ENCODE peak calls at places on chromosome 18, in five cellular contexts. One of them, this sample, is unnamed.

GRCh38 chr18:58054041-58054733 is 10.2 kb downstream of the NEDD4L start:
- DNase-seq in K562: no peak
- DNase-seq in sigmoid colon: no peak
- DNase-seq in transverse colon: no peak
- DNase-seq in HCT116: no peak
- DNase-seq in this sample: no peak

GRCh38 chr18:45910405-45911023 is 56.6 kb downstream of the EPG5 start:
- DNase-seq in K562: peak; percentile 49
- DNase-seq in sigmoid colon: no peak
- DNase-seq in transverse colon: peak; percentile 37
- DNase-seq in HCT116: peak; percentile 36
- DNase-seq in this sample: peak; percentile 61

GRCh38 chr18:58285731-58286130 is 241.7 kb downstream of the NEDD4L start:
- DNase-seq in K562: no peak
- DNase-seq in sigmoid colon: no peak
- DNase-seq in transverse colon: no peak
- DNase-seq in HCT116: no peak
- DNase-seq in this sample: no peak

GRCh38 chr18:3256693-3257626 is 5.0 kb upstream of the MYL12B start:
- DNase-seq in K562: no peak
- DNase-seq in sigmoid colon: no peak
- DNase-seq in transverse colon: no peak
- DNase-seq in HCT116: no peak
- DNase-seq in this sample: no peak

GRCh38 chr18:34219651-34220050 is 5.1 kb downstream of the NOL4 start:
- DNase-seq in K562: no peak
- DNase-seq in sigmoid colon: no peak
- DNase-seq in transverse colon: no peak
- DNase-seq in HCT116: no peak
- DNase-seq in this sample: no peak

GRCh38 chr18:55996726-55997125 is 408.7 kb upstream of the TCF4 start:
- DNase-seq in K562: no peak
- DNase-seq in sigmoid colon: no peak
- DNase-seq in transverse colon: no peak
- DNase-seq in HCT116: no peak
- DNase-seq in this sample: no peak

GRCh38 chr18:69267895-69268294 is 132.8 kb upstream of the DOK6 start:
- DNase-seq in K562: no peak
- DNase-seq in sigmoid colon: no peak
- DNase-seq in transverse colon: no peak
- DNase-seq in HCT116: no peak
- DNase-seq in this sample: no peak

GRCh38 chr18:49168281-49168680 is 217.5 kb upstream of the SMAD7 start:
- DNase-seq in K562: no peak
- DNase-seq in sigmoid colon: no peak
- DNase-seq in transverse colon: no peak
- DNase-seq in HCT116: no peak
- DNase-seq in this sample: no peak

GRCh38 chr18:63409301-63409700 is 13.0 kb downstream of the VPS4B start:
- DNase-seq in K562: no peak
- DNase-seq in sigmoid colon: no peak
- DNase-seq in transverse colon: no peak
- DNase-seq in HCT116: no peak
- DNase-seq in this sample: no peak

GRCh38 chr18:34158881-34159690 is 65.6 kb downstream of the NOL4 start:
- DNase-seq in K562: no peak
- DNase-seq in sigmoid colon: peak; percentile 64
- DNase-seq in transverse colon: no peak
- DNase-seq in HCT116: no peak
- DNase-seq in this sample: no peak

GRCh38 chr18:64311859-64312258 is 163.0 kb upstream of the LINC00305 start:
- DNase-seq in K562: no peak
- DNase-seq in sigmoid colon: no peak
- DNase-seq in transverse colon: no peak
- DNase-seq in HCT116: no peak
- DNase-seq in this sample: no peak

GRCh38 chr18:32267463-32267862 is 77.6 kb downstream of the MEP1B start:
- DNase-seq in K562: no peak
- DNase-seq in sigmoid colon: no peak
- DNase-seq in transverse colon: no peak
- DNase-seq in HCT116: no peak
- DNase-seq in this sample: no peak

GRCh38 chr18:69647695-69648094 is 247.0 kb downstream of the DOK6 start:
- DNase-seq in K562: no peak
- DNase-seq in sigmoid colon: no peak
- DNase-seq in transverse colon: no peak
- DNase-seq in HCT116: no peak
- DNase-seq in this sample: no peak

GRCh38 chr18:5510109-5510846 is 33.5 kb downstream of the EPB41L3 start:
- DNase-seq in K562: no peak
- DNase-seq in sigmoid colon: no peak
- DNase-seq in transverse colon: no peak
- DNase-seq in HCT116: no peak
- DNase-seq in this sample: no peak

GRCh38 chr18:8351173-8351572 is 258.1 kb upstream of the RAB12 start:
- DNase-seq in K562: no peak
- DNase-seq in sigmoid colon: no peak
- DNase-seq in transverse colon: no peak
- DNase-seq in HCT116: no peak
- DNase-seq in this sample: no peak

GRCh38 chr18:11851156-11852047 is at the start of gene CHMP1B:
- DNase-seq in K562: peak; percentile 92
- DNase-seq in sigmoid colon: peak; percentile 99
- DNase-seq in transverse colon: peak; percentile 99
- DNase-seq in HCT116: peak; percentile 92
- DNase-seq in this sample: peak; percentile 97

GRCh38 chr18:11850821-11851155 is 425 bp upstream of the CHMP1B start:
- DNase-seq in K562: no peak
- DNase-seq in sigmoid colon: no peak
- DNase-seq in transverse colon: no peak
- DNase-seq in HCT116: no peak
- DNase-seq in this sample: no peak

GRCh38 chr18:11849279-11849678 is 1.9 kb upstream of the CHMP1B start:
- DNase-seq in K562: no peak
- DNase-seq in sigmoid colon: no peak
- DNase-seq in transverse colon: no peak
- DNase-seq in HCT116: no peak
- DNase-seq in this sample: no peak

GRCh38 chr18:11852048-11852341 is 782 bp downstream of the CHMP1B start:
- DNase-seq in K562: no peak
- DNase-seq in sigmoid colon: no peak
- DNase-seq in transverse colon: no peak
- DNase-seq in HCT116: no peak
- DNase-seq in this sample: no peak

DNA sequence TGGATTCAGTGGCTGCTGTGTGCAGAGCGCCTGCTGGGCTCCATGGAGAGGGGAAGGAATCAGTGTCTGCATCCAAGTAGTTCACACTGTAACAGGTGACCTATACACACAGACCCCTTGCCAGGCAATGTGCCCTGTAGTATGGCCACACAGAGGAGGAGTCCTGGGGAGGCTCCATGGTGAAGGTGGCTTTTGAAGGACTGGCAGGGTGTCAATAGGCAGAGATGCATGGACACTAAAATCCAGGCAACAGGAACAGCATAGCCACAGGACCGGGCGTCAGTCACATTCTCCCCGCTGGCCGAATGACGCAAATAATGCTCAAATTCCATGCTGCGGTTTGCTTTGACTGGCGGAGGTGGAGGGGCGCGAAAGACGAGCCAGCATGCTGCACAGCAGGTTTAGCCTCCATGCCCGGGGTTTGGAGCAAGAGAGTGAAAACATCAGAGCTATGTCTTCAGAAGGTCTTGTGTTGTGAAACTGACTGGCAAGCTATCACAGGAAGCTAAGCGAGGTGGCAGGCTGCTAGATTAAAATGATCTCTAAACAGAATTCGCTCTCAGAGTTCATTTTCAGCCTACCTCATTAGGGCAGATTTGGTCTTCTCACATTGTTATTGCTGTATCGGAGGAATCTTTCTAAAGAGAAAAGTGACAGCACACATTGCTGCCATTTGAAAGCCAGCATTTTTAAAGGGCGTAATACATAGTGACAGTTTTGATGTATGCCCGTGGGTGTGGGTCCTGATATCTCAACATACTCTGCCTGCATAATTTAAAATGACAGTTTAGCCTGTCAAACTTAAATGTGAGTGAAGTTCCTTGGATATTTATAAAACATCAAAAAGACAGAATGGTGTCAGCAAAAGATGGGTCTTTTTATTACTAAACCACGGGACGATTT is 1.1 kb upstream of the CHMP1B start:
- DNase-seq in K562: peak; percentile 42
- DNase-seq in sigmoid colon: peak; percentile 91
- DNase-seq in transverse colon: peak; percentile 71
- DNase-seq in HCT116: peak; percentile 68
- DNase-seq in this sample: peak; percentile 75
- TF ChIP-seq POLR2A in K562: peak; percentile 31
- TF ChIP-seq POLR2A in sigmoid colon: no peak
- TF ChIP-seq POLR2A in transverse colon: peak; percentile 26
- TF ChIP-seq POLR2A in HCT116: no peak
- TF ChIP-seq POLR2A in this sample: no peak

GRCh38 chr18:12827588-12827987 is 56.4 kb downstream of the PTPN2 start:
- DNase-seq in K562: no peak
- DNase-seq in sigmoid colon: no peak
- DNase-seq in transverse colon: no peak
- DNase-seq in HCT116: no peak
- DNase-seq in this sample: no peak

GRCh38 chr18:12825230-12825629 is 58.8 kb downstream of the PTPN2 start:
- DNase-seq in K562: no peak
- DNase-seq in sigmoid colon: no peak
- DNase-seq in transverse colon: no peak
- DNase-seq in HCT116: no peak
- DNase-seq in this sample: no peak

GRCh38 chr18:12823892-12824291 is 60.1 kb downstream of the PTPN2 start:
- DNase-seq in K562: no peak
- DNase-seq in sigmoid colon: no peak
- DNase-seq in transverse colon: no peak
- DNase-seq in HCT116: no peak
- DNase-seq in this sample: no peak

DNA sequence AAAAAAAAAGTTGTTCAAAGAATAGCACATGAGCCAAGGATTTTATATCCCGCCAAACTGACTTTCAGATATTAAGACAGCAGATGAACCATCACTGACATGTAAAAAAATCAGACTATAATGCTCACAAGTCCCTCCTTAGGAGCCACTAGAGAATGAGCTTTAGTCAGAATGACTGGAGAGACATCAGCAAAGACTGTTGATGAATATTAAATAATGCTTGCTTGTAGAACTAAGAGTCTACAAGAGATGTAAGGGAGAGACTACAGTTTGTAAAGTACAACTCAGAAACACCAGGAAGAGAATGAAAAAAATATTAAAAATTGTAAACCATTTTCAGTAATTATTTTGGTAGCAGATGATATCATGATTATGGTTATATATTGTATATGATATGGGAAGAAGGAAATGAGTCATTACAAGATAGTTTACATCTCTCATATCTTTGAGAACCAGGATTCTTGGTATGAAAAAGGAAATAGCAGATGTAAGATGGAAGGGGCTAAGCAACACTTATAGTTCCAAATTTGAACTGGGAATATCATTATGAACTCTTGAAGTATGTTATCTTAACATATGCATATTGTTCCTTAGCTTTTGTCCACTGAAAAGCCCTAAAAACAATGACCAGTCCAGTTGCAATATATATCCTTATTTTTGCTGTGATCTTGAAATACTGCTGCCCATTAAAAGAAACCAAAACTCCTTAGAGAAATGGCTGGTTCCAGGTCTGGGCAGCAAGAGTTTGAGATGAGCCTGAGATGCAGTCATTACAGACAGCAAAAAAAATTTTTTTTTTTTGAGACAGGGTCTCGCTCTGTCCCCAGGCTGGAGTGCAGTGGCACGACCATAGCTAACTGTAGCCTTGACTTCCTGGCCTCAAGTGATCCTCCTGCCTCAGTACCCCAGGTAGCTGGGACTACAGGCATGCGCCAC is 55.7 kb downstream of the PTPN2 start:
- DNase-seq in K562: no peak
- DNase-seq in sigmoid colon: no peak
- DNase-seq in transverse colon: no peak
- DNase-seq in HCT116: no peak
- DNase-seq in this sample: no peak
- TF ChIP-seq POLR2AphosphoS5 in K562: no peak
- TF ChIP-seq POLR2AphosphoS5 in sigmoid colon: no peak
- TF ChIP-seq POLR2AphosphoS5 in transverse colon: no peak
- TF ChIP-seq POLR2AphosphoS5 in HCT116: no peak
- TF ChIP-seq POLR2AphosphoS5 in this sample: no peak

GRCh38 chr18:54358495-54358793 is 738 bp downstream of the C18orf54 start:
- DNase-seq in K562: no peak
- DNase-seq in sigmoid colon: no peak
- DNase-seq in transverse colon: no peak
- DNase-seq in HCT116: no peak
- DNase-seq in this sample: peak; percentile 51

GRCh38 chr18:54360406-54360805 is 2.7 kb downstream of the C18orf54 start:
- DNase-seq in K562: no peak
- DNase-seq in sigmoid colon: no peak
- DNase-seq in transverse colon: no peak
- DNase-seq in HCT116: no peak
- DNase-seq in this sample: no peak

GRCh38 chr18:54359233-54359632 is 1.5 kb downstream of the C18orf54 start:
- DNase-seq in K562: no peak
- DNase-seq in sigmoid colon: no peak
- DNase-seq in transverse colon: no peak
- DNase-seq in HCT116: no peak
- DNase-seq in this sample: no peak

GRCh38 chr18:54357082-54357659 is 487 bp downstream of the STARD6 start:
- DNase-seq in K562: no peak
- DNase-seq in sigmoid colon: no peak
- DNase-seq in transverse colon: no peak
- DNase-seq in HCT116: no peak
- DNase-seq in this sample: no peak

GRCh38 chr18:54357660-54358494 is at the start of the genes C18orf54 and STARD6:
- DNase-seq in K562: peak; percentile 91
- DNase-seq in sigmoid colon: peak; percentile 92
- DNase-seq in transverse colon: peak; percentile 90
- DNase-seq in HCT116: peak; percentile 79
- DNase-seq in this sample: peak; percentile 78
- TF ChIP-seq POLR2A in K562: peak; percentile 85
- TF ChIP-seq POLR2A in sigmoid colon: no peak
- TF ChIP-seq POLR2A in transverse colon: peak; percentile 55
- TF ChIP-seq POLR2A in HCT116: peak; percentile 37
- TF ChIP-seq POLR2A in this sample: no peak

GRCh38 chr18:10042492-10042891 is 128.7 kb downstream of the VAPA start:
- DNase-seq in K562: no peak
- DNase-seq in sigmoid colon: no peak
- DNase-seq in transverse colon: no peak
- DNase-seq in HCT116: no peak
- DNase-seq in this sample: no peak

GRCh38 chr18:10038268-10038667 is 124.5 kb downstream of the VAPA start:
- DNase-seq in K562: no peak
- DNase-seq in sigmoid colon: no peak
- DNase-seq in transverse colon: no peak
- DNase-seq in HCT116: no peak
- DNase-seq in this sample: no peak

GRCh38 chr18:10044054-10044453 is 130.2 kb downstream of the VAPA start:
- DNase-seq in K562: no peak
- DNase-seq in sigmoid colon: no peak
- DNase-seq in transverse colon: no peak
- DNase-seq in HCT116: no peak
- DNase-seq in this sample: no peak

GRCh38 chr18:10040287-10041011 is 126.6 kb downstream of the VAPA start:
- DNase-seq in K562: no peak
- DNase-seq in sigmoid colon: no peak
- DNase-seq in transverse colon: no peak
- DNase-seq in HCT116: no peak
- DNase-seq in this sample: no peak

GRCh38 chr18:10041180-10041579 is 127.4 kb downstream of the VAPA start:
- DNase-seq in K562: no peak
- DNase-seq in sigmoid colon: peak; percentile 95
- DNase-seq in transverse colon: peak; percentile 55
- DNase-seq in HCT116: no peak
- DNase-seq in this sample: no peak
- TF ChIP-seq POLR2AphosphoS5 in K562: no peak
- TF ChIP-seq POLR2AphosphoS5 in sigmoid colon: peak; percentile 97
- TF ChIP-seq POLR2AphosphoS5 in transverse colon: peak; percentile 80
- TF ChIP-seq POLR2AphosphoS5 in HCT116: no peak
- TF ChIP-seq POLR2AphosphoS5 in this sample: peak; percentile 91

This sample was measured in breast epithelium.